ENCODE peak calls at places on chromosome 1, in nine cellular contexts. L is uterus; T is adrenal gland; E is astrocyte of the spinal cord; V is pancreas; W is CD4-positive, alpha-beta T cell; F is HepG2; K is EL; Z is choroid plexus epithelial cell. H is an unnamed sample.

GRCh38 chr1:27626031-27626935 is 8.7 kb downstream of the FGR start:
- DNase-seq in E (no peak), K (no peak), W (no peak), Z (no peak), L (no peak), F (no peak), V (no peak), T (no peak), H (no peak)

GRCh38 chr1:15406911-15407559 is 2.7 kb upstream of the EFHD2 start:
- DNase-seq in V (no peak), L (peak), W (no peak), K (peak), E (peak), F (no peak), T (peak), Z (peak), H (peak)

GRCh38 chr1:27637052-27637451 is 2.1 kb upstream of the FGR start:
- DNase-seq in Z (no peak), E (no peak), V (no peak), W (no peak), F (no peak), K (no peak), T (no peak), L (no peak), H (no peak)

GRCh38 chr1:6038603-6039002 is 7.1 kb upstream of the KCNAB2 start:
- DNase-seq in L (no peak), T (no peak), K (no peak), F (no peak), W (no peak), V (no peak), E (no peak), Z (no peak), H (no peak)

GRCh38 chr1:94300731-94301130 is 63.3 kb upstream of the ARHGAP29 start:
- DNase-seq in T (no peak), W (no peak), F (no peak), K (no peak), Z (no peak), V (no peak), L (no peak), E (no peak), H (no peak)

GRCh38 chr1:162357681-162358266 is 18.9 kb downstream of the SPATA46 start:
- DNase-seq in K (peak), Z (peak), V (no peak), W (no peak), T (peak), E (peak), L (no peak), F (peak), H (no peak)

GRCh38 chr1:159170639-159171038 is 776 bp upstream of the CADM3 start:
- DNase-seq in K (peak), Z (no peak), L (no peak), V (no peak), E (no peak), T (no peak), W (no peak), F (no peak), H (no peak)

GRCh38 chr1:166133276-166133841 is 33.4 kb downstream of the FAM78B start:
- DNase-seq in Z (peak), F (no peak), W (no peak), L (no peak), T (no peak), V (no peak), E (peak), K (no peak), H (no peak)

GRCh38 chr1:107943694-107944093 is 21.3 kb downstream of the VAV3 start:
- DNase-seq in L (no peak), K (no peak), F (no peak), E (no peak), V (no peak), W (no peak), T (no peak), Z (no peak), H (no peak)

GRCh38 chr1:153057375-153057774 is at the start of gene SPRR2A:
- DNase-seq in K (no peak), T (no peak), V (no peak), F (no peak), L (no peak), W (no peak), Z (no peak), E (no peak), H (no peak)

GRCh38 chr1:179217943-179218507 is 11.5 kb downstream of the ABL2 start:
- DNase-seq in T (peak), Z (peak), W (no peak), V (no peak), F (no peak), L (no peak), E (peak), K (peak), H (no peak)

GRCh38 chr1:18949689-18950414 is 6.6 kb downstream of the IFFO2 start:
- DNase-seq in L (peak), F (peak), W (no peak), E (peak), K (peak), V (peak), Z (peak), T (peak), H (no peak)